ENCODE peak calls at places on chromosomes 12 and 14, in six cellular contexts. G is neural crest cell, O is cerebellum, P is cardiac muscle cell, H is gastrocnemius medialis, N is SW480. X is an unnamed sample.

GRCh38 chr12:31206038-31206670 is 119.8 kb downstream of the SINHCAF start:
- DNase-seq in G (no peak), O (no peak), P (no peak), H (no peak), N (peak; percentile 27), X (no peak)

GRCh38 chr12:95412826-95413311 is 61.1 kb upstream of the METAP2 start:
- DNase-seq in G (no peak), O (no peak), P (no peak), H (no peak), N (peak; percentile 54), X (no peak)

GRCh38 chr12:80064269-80064668 is 35.1 kb upstream of the OTOGL start:
- DNase-seq in G (no peak), O (no peak), P (no peak), H (no peak), N (no peak), X (no peak)

GRCh38 chr12:13562915-13563742 is 366.6 kb downstream of the EMP1 start:
- DNase-seq in G (no peak), O (no peak), P (no peak), H (no peak), N (no peak), X (peak; percentile 49)

GRCh38 chr14:81516941-81517797 is 16.5 kb downstream of the SEL1L start:
- DNase-seq in G (no peak), O (no peak), P (peak; percentile 48), H (no peak), N (no peak), X (no peak)

GRCh38 chr12:25959069-25959961 is 833 bp downstream of the RASSF8 start:
- DNase-seq in G (peak; percentile 24), O (peak; percentile 16), P (peak; percentile 40), H (peak; percentile 40), N (peak; percentile 84), X (peak; percentile 76)

GRCh38 chr14:58587271-58587670 is 50.5 kb upstream of the DACT1 start:
- DNase-seq in G (no peak), O (no peak), P (no peak), H (no peak), N (no peak), X (no peak)

GRCh38 chr14:92348154-92348553 is 25.2 kb downstream of the SLC24A4 start:
- DNase-seq in G (no peak), O (no peak), P (no peak), H (no peak), N (no peak), X (no peak)

GRCh38 chr14:21543426-21544350 is 17.5 kb upstream of the SALL2 start:
- DNase-seq in G (no peak), O (no peak), P (peak; percentile 27), H (no peak), N (no peak), X (no peak)

GRCh38 chr14:47567273-47567672 is 108.1 kb downstream of the MDGA2 start:
- DNase-seq in G (no peak), O (no peak), P (no peak), H (no peak), N (no peak), X (no peak)

GRCh38 chr12:46354111-46354798 is 18.3 kb downstream of the SLC38A2 start:
- DNase-seq in G (no peak), O (no peak), P (no peak), H (no peak), N (no peak), X (no peak)

GRCh38 chr12:6278439-6279255 is 31.8 kb upstream of the PLEKHG6 start:
- DNase-seq in G (peak; percentile 87), O (peak; percentile 53), P (peak; percentile 89), H (peak; percentile 66), N (peak; percentile 97), X (peak; percentile 93)

GRCh38 chr12:126224032-126224431 is 1158.8 kb downstream of the AACS start:
- DNase-seq in G (no peak), O (no peak), P (no peak), H (no peak), N (no peak), X (no peak)

GRCh38 chr12:101076940-101077351 is 133.1 kb downstream of the SLC5A8 start:
- DNase-seq in G (no peak), O (no peak), P (no peak), H (no peak), N (no peak), X (no peak)

GRCh38 chr12:121590476-121591143 is 9.8 kb upstream of the KDM2B start:
- DNase-seq in G (peak; percentile 39), O (no peak), P (peak; percentile 12), H (no peak), N (no peak), X (no peak)

GRCh38 chr12:34603382-34604035 is 581.2 kb downstream of the ALG10 start:
- DNase-seq in G (no peak), O (no peak), P (no peak), H (no peak), N (no peak), X (no peak)

GRCh38 chr14:102150636-102151195 is 11.0 kb downstream of the WDR20 start:
- DNase-seq in G (no peak), O (no peak), P (peak; percentile 21), H (no peak), N (no peak), X (no peak)

GRCh38 chr12:124491310-124491709 is 76.1 kb downstream of the NCOR2 start:
- DNase-seq in G (no peak), O (no peak), P (no peak), H (no peak), N (no peak), X (no peak)

GRCh38 chr12:21265932-21266331 is 68.8 kb downstream of the SLCO1A2 start:
- DNase-seq in G (no peak), O (no peak), P (no peak), H (no peak), N (no peak), X (no peak)

GRCh38 chr12:14213542-14213941 is 151.9 kb upstream of the ATF7IP start:
- DNase-seq in G (no peak), O (no peak), P (no peak), H (no peak), N (no peak), X (no peak)

GRCh38 chr12:56565510-56566101 is 44.0 kb downstream of the RBMS2 start:
- DNase-seq in G (no peak), O (no peak), P (peak; percentile 30), H (peak; percentile 29), N (no peak), X (peak; percentile 65)

GRCh38 chr14:30291216-30291615 is 267.7 kb upstream of the G2E3 start:
- DNase-seq in G (no peak), O (no peak), P (no peak), H (no peak), N (no peak), X (no peak)

GRCh38 chr12:131862994-131863710 is 31.3 kb upstream of the ULK1 start:
- DNase-seq in G (no peak), O (no peak), P (no peak), H (no peak), N (no peak), X (no peak)

GRCh38 chr14:104293231-104293841 is 154.9 kb downstream of the KIF26A start:
- DNase-seq in G (no peak), O (no peak), P (no peak), H (no peak), N (no peak), X (peak; percentile 36)

GRCh38 chr12:1328385-1328784 is 266.0 kb downstream of the FBXL14 start:
- DNase-seq in G (no peak), O (no peak), P (no peak), H (no peak), N (no peak), X (peak; percentile 20)

X was measured in psoas muscle.